ENCODE peak calls at places on chromosomes 11 and 22, in five cellular contexts. L is A549, Q is K562, X is GM12878, O is H1. V is an unnamed sample.

GRCh38 chr11:123517559-123518364 is 87.7 kb downstream of the GRAMD1B start:
- DNase-seq in L (no peak), Q (no peak), X (peak), O (no peak), V (no peak)

GRCh38 chr22:43654271-43654670 is 157.8 kb downstream of the EFCAB6 start:
- DNase-seq in L (no peak), Q (no peak), X (no peak), O (no peak), V (no peak)

GRCh38 chr22:35400335-35400680 is 368 bp downstream of the MCM5 start:
- DNase-seq in L (no peak), Q (no peak), X (no peak), O (no peak), V (no peak)

GRCh38 chr11:73249858-73250773 is 22.0 kb upstream of the P2RY6 start:
- DNase-seq in L (no peak), Q (no peak), X (no peak), O (no peak), V (no peak)

GRCh38 chr11:43327987-43328386 is 16.2 kb downstream of the API5 start:
- DNase-seq in L (peak), Q (peak), X (no peak), O (no peak), V (peak)

GRCh38 chr11:1223346-1224108 is 661 bp downstream of the MUC5B start:
- DNase-seq in L (peak), Q (no peak), X (no peak), O (peak), V (no peak)

GRCh38 chr11:112238041-112238440 is 11.8 kb downstream of the PTS start:
- DNase-seq in L (no peak), Q (no peak), X (no peak), O (no peak), V (no peak)

GRCh38 chr11:67627788-67628624 is 1.7 kb downstream of the NUDT8 start:
- DNase-seq in L (no peak), Q (no peak), X (no peak), O (no peak), V (no peak)

GRCh38 chr11:47267858-47268257 is 2.1 kb upstream of the MADD start:
- DNase-seq in L (no peak), Q (no peak), X (no peak), O (no peak), V (no peak)

GRCh38 chr11:35950082-35950481 is 6.2 kb downstream of the LDLRAD3 start:
- DNase-seq in L (no peak), Q (no peak), X (no peak), O (no peak), V (no peak)

GRCh38 chr11:75737314-75737713 is 19.7 kb downstream of the MOGAT2 start:
- DNase-seq in L (no peak), Q (no peak), X (no peak), O (no peak), V (no peak)

GRCh38 chr11:8040921-8041285 is 40.1 kb upstream of the TUB start:
- DNase-seq in L (no peak), Q (no peak), X (no peak), O (peak), V (no peak)

GRCh38 chr11:24386551-24387404 is 110.1 kb upstream of the LUZP2 start:
- DNase-seq in L (peak), Q (no peak), X (no peak), O (no peak), V (peak)

GRCh38 chr11:92776676-92777075 is 192.8 kb upstream of the MTNR1B start:
- DNase-seq in L (no peak), Q (no peak), X (no peak), O (no peak), V (no peak)

GRCh38 chr22:31230871-31231621 is 18.9 kb downstream of the LIMK2 start:
- DNase-seq in L (peak), Q (peak), X (no peak), O (no peak), V (peak)

GRCh38 chr11:15819679-15820286 is 536.6 kb downstream of the SOX6 start:
- DNase-seq in L (peak), Q (peak), X (no peak), O (peak), V (peak)

DNA sequence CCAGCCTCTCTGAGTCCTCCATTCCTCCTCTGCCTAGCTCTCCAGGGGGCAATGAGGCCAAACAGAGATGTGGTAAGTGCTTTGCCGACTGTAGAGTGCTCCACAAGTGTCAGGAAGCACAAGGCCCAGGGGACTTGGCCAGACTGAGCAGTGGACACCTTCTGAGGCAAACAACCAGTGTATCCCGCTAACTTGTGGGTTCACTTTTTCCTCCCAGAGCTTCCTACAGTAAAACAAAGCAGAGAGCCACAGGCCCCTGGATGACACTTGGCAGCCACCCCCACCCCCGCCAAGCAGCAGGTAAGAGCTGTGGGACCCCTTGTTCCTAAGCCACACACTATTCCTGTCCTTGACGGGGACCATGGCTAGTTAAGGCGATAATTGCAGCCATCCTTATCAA is 160.9 kb downstream of the CACNA1I start:
- DNase-seq in L (no peak), Q (no peak), X (no peak), O (peak), V (no peak)
- TF ChIP-seq KDM1A in L (no peak), Q (no peak), X (no peak), O (no peak), V (no peak)

GRCh38 chr22:50684986-50685385 is 12.4 kb downstream of the SHANK3 start:
- DNase-seq in L (no peak), Q (no peak), X (no peak), O (no peak), V (no peak)

GRCh38 chr22:50686794-50687193 is 14.2 kb downstream of the SHANK3 start:
- DNase-seq in L (no peak), Q (no peak), X (no peak), O (peak), V (no peak)

GRCh38 chr22:50683994-50684371 is 11.4 kb downstream of the SHANK3 start:
- DNase-seq in L (no peak), Q (no peak), X (no peak), O (no peak), V (no peak)

GRCh38 chr22:50683086-50683993 is 10.7 kb downstream of the SHANK3 start:
- DNase-seq in L (no peak), Q (no peak), X (peak), O (no peak), V (no peak)

GRCh38 chr22:50684501-50684900 is 11.9 kb downstream of the SHANK3 start:
- DNase-seq in L (no peak), Q (no peak), X (no peak), O (no peak), V (no peak)
- TF ChIP-seq KDM1A in L (no peak), Q (no peak), X (no peak), O (no peak), V (no peak)

DNA sequence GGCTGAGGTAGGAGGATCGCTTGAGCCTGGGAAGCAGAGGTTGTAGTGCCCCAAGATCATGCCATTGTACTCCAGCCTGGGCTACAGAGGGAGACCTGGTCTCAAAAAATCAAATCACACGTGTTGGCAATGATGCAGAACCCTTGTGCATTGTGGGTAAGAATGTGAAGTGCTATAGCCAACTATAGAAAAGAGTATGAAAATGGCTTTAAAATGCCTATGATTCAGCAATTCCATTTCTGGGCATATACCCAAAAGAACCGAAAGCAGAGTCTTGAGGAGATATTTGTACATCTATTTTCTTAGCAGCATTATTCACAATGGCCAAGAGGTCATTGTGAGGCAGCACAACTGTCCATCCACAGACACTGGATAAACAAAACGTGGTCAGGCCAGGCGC is 2.6 kb upstream of the FADS3 start:
- DNase-seq in L (peak), Q (no peak), X (no peak), O (no peak), V (no peak)
- TF ChIP-seq KDM1A in L (no peak), Q (no peak), X (no peak), O (no peak), V (no peak)

DNA sequence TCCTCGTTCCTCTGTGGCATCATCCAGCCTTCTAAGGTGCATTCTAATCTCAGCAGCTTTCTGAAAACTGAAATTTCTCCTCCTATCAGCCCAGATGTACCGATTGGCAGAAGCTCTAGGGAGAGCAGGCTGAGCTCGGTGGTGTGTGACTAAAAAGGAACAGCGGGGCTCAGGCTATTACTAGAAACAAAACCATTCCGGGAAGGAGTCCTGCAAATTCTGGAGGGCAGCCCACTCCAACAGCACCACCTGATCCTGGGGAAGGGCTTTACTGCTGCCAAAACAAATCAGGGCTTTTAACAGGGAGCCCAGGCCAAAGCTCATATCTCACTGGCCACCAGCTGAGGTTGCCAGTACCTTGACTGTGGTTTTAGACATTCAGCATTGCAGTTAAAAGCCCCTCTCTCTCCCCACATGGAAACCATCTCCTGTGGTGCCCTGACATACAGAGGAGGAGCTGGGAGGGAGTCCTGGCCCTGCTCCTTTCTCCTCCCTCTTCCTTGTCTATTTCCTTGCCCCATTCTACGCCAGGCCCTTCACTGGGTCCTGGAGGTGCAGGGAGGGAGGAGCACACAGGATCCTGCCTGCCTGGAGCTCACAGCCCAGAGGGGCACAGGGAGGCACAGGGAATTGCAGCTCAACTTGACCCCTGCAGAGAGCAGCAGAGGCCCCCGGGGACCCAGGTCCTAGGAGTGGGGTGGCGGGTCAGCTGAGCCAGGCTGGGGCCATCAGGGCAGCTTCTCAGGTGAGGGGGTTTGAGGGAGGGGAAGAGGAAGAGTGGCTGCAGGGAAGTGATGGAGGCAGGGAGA is 889 bp downstream of the PLAAT4 start:
- DNase-seq in L (no peak), Q (no peak), X (no peak), O (no peak), V (no peak)
- TF ChIP-seq KDM1A in L (no peak), Q (no peak), X (no peak), O (no peak), V (no peak)

GRCh38 chr22:20438678-20439492 is 1.3 kb upstream of the SCARF2 start:
- DNase-seq in L (peak), Q (peak), X (no peak), O (no peak), V (peak)
- TF ChIP-seq KDM1A in L (no peak), Q (no peak), X (no peak), O (no peak), V (no peak)

GRCh38 chr11:86696004-86696403 is 23.6 kb upstream of the ME3 start:
- DNase-seq in L (peak), Q (no peak), X (no peak), O (no peak), V (peak)
- TF ChIP-seq KDM1A in L (no peak), Q (no peak), X (no peak), O (no peak), V (no peak)

V was measured in HepG2.